ENCODE peak calls at places on chromosomes 3 and 15, in seven cellular contexts. I, E, U, N, P, L and X are unnamed samples.

GRCh38 chr15:55873024-55873745 is 120.2 kb downstream of the NEDD4 start:
- DNase-seq in I (no peak), N (no peak), L (no peak), E (no peak), P (no peak), U (no peak), X (no peak)

GRCh38 chr3:49260711-49261357 is 16.2 kb downstream of the C3orf62 start:
- DNase-seq in I (no peak), E (no peak), U (no peak), N (no peak), L (no peak), P (no peak), X (no peak)

GRCh38 chr15:53535886-53536285 is 223.6 kb downstream of the WDR72 start:
- DNase-seq in P (no peak), L (no peak), U (no peak), E (no peak), N (no peak), I (no peak), X (no peak)

GRCh38 chr15:57541805-57542504 is 49.7 kb upstream of the MYZAP start:
- DNase-seq in I (peak; percentile 84), N (peak; percentile 66), P (no peak), U (peak; percentile 63), L (peak; percentile 64), E (no peak), X (no peak)

GRCh38 chr3:33231755-33232465 is 13.3 kb upstream of the SUSD5 start:
- DNase-seq in E (no peak), L (no peak), I (peak; percentile 33), P (no peak), N (no peak), U (no peak), X (no peak)

GRCh38 chr15:91954211-91954804 is 100.8 kb downstream of the SLCO3A1 start:
- DNase-seq in I (no peak), E (no peak), N (no peak), P (no peak), L (no peak), U (no peak), X (no peak)

GRCh38 chr15:32855942-32856341 is 138.1 kb downstream of the GREM1 start:
- DNase-seq in P (no peak), L (no peak), I (peak; percentile 44), N (no peak), E (no peak), U (no peak), X (no peak)

GRCh38 chr3:28940530-28940929 is 340.3 kb upstream of the RBMS3 start:
- DNase-seq in N (no peak), E (no peak), L (no peak), U (no peak), I (no peak), P (no peak), X (peak; percentile 69)

GRCh38 chr3:51441282-51442030 is 50.4 kb downstream of the RBM15B start:
- DNase-seq in I (no peak), L (no peak), P (no peak), N (no peak), U (no peak), E (no peak), X (no peak)

GRCh38 chr3:150699068-150699635 is 4.6 kb downstream of the ERICH6 start:
- DNase-seq in L (no peak), P (no peak), I (no peak), N (no peak), U (no peak), E (no peak), X (no peak)

GRCh38 chr15:70466895-70467529 is 296.3 kb downstream of the UACA start:
- DNase-seq in E (no peak), N (peak; percentile 68), L (no peak), I (peak; percentile 70), U (peak; percentile 46), P (no peak), X (peak; percentile 39)

GRCh38 chr3:148718982-148719862 is 21.5 kb downstream of the AGTR1 start:
- DNase-seq in L (no peak), I (peak; percentile 40), E (no peak), U (no peak), N (no peak), P (no peak), X (no peak)

GRCh38 chr3:169865176-169865800 is 4.4 kb downstream of the LRRC31 start:
- DNase-seq in N (no peak), I (no peak), L (no peak), P (no peak), E (no peak), U (no peak), X (peak; percentile 14)

GRCh38 chr3:47406762-47407149 is 25.9 kb downstream of the PTPN23 start:
- DNase-seq in E (no peak), L (peak; percentile 64), N (no peak), U (no peak), P (no peak), I (peak; percentile 37), X (no peak)

GRCh38 chr15:69828181-69828828 is 269.4 kb downstream of the TLE3 start:
- DNase-seq in E (no peak), P (no peak), I (no peak), L (no peak), U (no peak), N (no peak), X (no peak)

GRCh38 chr15:91127236-91127914 is 27.3 kb downstream of the SV2B start:
- DNase-seq in I (no peak), L (no peak), E (no peak), U (no peak), P (no peak), N (no peak), X (no peak)

GRCh38 chr3:14318638-14319037 is 83.8 kb upstream of the SLC6A6 start:
- DNase-seq in L (no peak), U (no peak), E (no peak), I (no peak), P (no peak), N (no peak), X (no peak)

GRCh38 chr3:37922721-37923575 is 61.3 kb downstream of the CTDSPL start:
- DNase-seq in I (no peak), U (peak; percentile 47), L (no peak), P (peak; percentile 92), N (peak; percentile 61), E (no peak), X (no peak)

GRCh38 chr15:75223688-75224087 is 22.0 kb downstream of the C15orf39 start:
- DNase-seq in I (no peak), N (peak; percentile 11), P (no peak), L (no peak), U (no peak), E (no peak), X (no peak)

GRCh38 chr3:57545636-57546268 is 1.6 kb upstream of the DNAH12 start:
- DNase-seq in E (no peak), N (peak; percentile 35), I (no peak), U (no peak), L (no peak), P (no peak), X (no peak)

GRCh38 chr3:101074518-101074917 is 81.3 kb upstream of the ABI3BP start:
- DNase-seq in L (no peak), N (no peak), I (no peak), P (no peak), E (no peak), U (no peak), X (no peak)

GRCh38 chr3:87873136-87873535 is 185.7 kb downstream of the CGGBP1 start:
- DNase-seq in L (no peak), E (no peak), P (no peak), N (no peak), I (no peak), U (no peak), X (no peak)

GRCh38 chr15:81221449-81221848 is 24.8 kb downstream of the IL16 start:
- DNase-seq in N (no peak), I (no peak), U (peak; percentile 23), L (no peak), E (no peak), P (no peak), X (no peak)

GRCh38 chr3:141278196-141279073 is 46.8 kb downstream of the PXYLP1 start:
- DNase-seq in E (no peak), I (no peak), U (no peak), P (no peak), N (no peak), L (no peak), X (no peak)

GRCh38 chr15:31461911-31462480 is 135.4 kb downstream of the KLF13 start:
- DNase-seq in N (no peak), I (peak; percentile 49), E (no peak), U (no peak), P (no peak), L (peak; percentile 34), X (no peak)

GRCh38 chr3:67875338-67875737 is 220.9 kb upstream of the SUCLG2 start:
- DNase-seq in L (no peak), U (no peak), E (no peak), I (no peak), N (no peak), P (no peak), X (no peak)

DNA sequence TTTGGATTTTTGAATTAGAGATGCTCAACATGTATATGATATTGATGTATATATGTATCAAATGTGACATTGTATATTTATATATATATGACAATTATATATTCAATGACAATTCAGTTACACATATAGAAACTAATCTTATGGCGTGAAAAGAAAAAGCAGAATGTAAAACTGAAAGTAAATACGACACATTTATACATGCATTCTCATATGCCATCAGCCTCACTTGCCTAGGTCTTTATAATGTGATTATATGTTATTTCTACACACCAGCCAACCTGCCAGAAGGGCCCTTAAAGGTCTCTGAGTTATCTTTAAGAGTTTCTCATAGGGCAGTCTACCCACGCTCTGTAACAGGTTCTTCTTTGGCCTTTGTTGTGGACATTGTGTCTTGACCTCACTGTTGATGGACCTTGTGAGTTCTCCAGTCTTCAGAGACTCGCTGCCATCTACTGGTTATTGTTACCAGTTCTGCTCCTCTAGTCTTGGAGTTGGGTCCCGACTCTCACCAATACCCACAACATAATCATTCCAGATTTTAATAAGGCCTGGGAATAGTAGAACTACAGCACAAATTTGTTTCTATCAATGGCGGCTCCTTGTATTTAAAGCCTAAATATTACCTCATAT is 371.5 kb upstream of the GOLIM4 start:
- DNase-seq in U (no peak), P (no peak), E (no peak), L (no peak), N (no peak), I (peak; percentile 76), X (peak; percentile 35)
- TF ChIP-seq CTCF in U (peak; percentile 20), P (no peak), E (no peak), L (peak; percentile 15), N (peak; percentile 30), I (peak; percentile 86), X (peak; percentile 45)

GRCh38 chr3:147404800-147405551 is 1.4 kb downstream of the ZIC4 start:
- DNase-seq in P (peak; percentile 77), L (no peak), I (peak; percentile 61), U (no peak), N (no peak), E (no peak), X (no peak)
- H3K27me3 ChIP-seq in P (peaks cover 57% of the 10 kb centered on the region), L (peaks cover 100% of the 10 kb centered on the region), I (peaks cover 98% of the 10 kb centered on the region), U (peaks cover 100% of the 10 kb centered on the region), N (peaks cover 100% of the 10 kb centered on the region), E (peaks cover 19% of the 10 kb centered on the region), X (no peaks in the 10 kb centered on the region)

DNA sequence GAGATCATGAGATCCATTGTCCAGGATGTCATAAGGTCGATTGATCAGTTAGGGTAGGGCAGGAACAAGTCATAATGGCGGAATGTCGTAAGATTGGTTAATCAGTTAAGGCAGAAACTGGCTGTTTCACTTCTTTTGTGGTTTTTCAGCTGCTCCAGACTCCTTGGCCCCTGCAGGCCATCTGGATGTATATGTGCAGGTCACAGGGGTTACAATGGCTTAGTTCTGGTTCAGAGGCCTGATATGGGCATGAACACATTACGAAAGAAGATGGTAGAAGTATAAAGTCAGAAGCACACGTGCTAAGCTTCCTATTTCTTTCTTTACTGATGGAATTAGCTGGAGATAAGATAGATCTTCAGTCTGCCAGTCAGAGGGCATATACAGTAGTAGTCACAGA is 315.4 kb upstream of the LRRC3B start:
- DNase-seq in P (no peak), U (no peak), I (no peak), N (no peak), L (no peak), E (no peak), X (no peak)
- H3K4me3 ChIP-seq in P (no peak overlapping the region), U (no peak overlapping the region), I (no peak overlapping the region), N (no peak overlapping the region), L (no peak overlapping the region), E (no peak overlapping the region), X (no peak overlapping the region)

GRCh38 chr3:40921251-40921650 is 278.1 kb upstream of the CTNNB1 start:
- DNase-seq in U (no peak), E (no peak), N (no peak), I (no peak), P (no peak), L (no peak), X (no peak)
- TF ChIP-seq CTCF in U (no peak), E (no peak), N (no peak), I (no peak), P (no peak), L (no peak), X (no peak)